ENCODE peak calls at places on chromosomes 4 and X, in ten cellular contexts. Z, H, N, L, R, A, M, W, B and V are unnamed samples.

GRCh38 chr4:118557298-118557851 is 127.8 kb upstream of the METTL14 start:
- DNase-seq in Z (peak), H (no peak), N (no peak), L (no peak), R (no peak), A (no peak), M (no peak), W (no peak), B (peak), V (peak)

GRCh38 chr4:165508372-165509120 is 129.7 kb downstream of the CPE start:
- DNase-seq in Z (no peak), H (no peak), N (no peak), L (no peak), R (no peak), A (no peak), M (no peak), W (no peak), B (no peak), V (no peak)

GRCh38 chrX:12269484-12269883 is 131.2 kb downstream of the FRMPD4 start:
- DNase-seq in Z (peak), H (no peak), N (no peak), L (no peak), R (no peak), A (no peak), M (no peak), W (no peak), B (no peak), V (peak)

GRCh38 chr4:186144596-186145569 is 40.4 kb downstream of the FAM149A start:
- DNase-seq in Z (peak), H (peak), N (peak), L (no peak), R (peak), A (peak), M (no peak), W (peak), B (peak), V (peak)

GRCh38 chr4:76811604-76812412 is 86.1 kb downstream of the SOWAHB start:
- DNase-seq in Z (peak), H (no peak), N (no peak), L (no peak), R (no peak), A (no peak), M (no peak), W (no peak), B (no peak), V (peak)

GRCh38 chr4:48910511-48910910 is 3.9 kb upstream of the OCIAD2 start:
- DNase-seq in Z (no peak), H (no peak), N (no peak), L (no peak), R (no peak), A (no peak), M (no peak), W (no peak), B (no peak), V (no peak)

GRCh38 chrX:53317365-53318069 is 36.1 kb upstream of the IQSEC2 start:
- DNase-seq in Z (peak), H (peak), N (no peak), L (no peak), R (peak), A (peak), M (peak), W (peak), B (no peak), V (peak)

GRCh38 chr4:76550966-76551780 is 116.1 kb downstream of the SHROOM3 start:
- DNase-seq in Z (no peak), H (no peak), N (no peak), L (no peak), R (no peak), A (no peak), M (no peak), W (no peak), B (peak), V (no peak)

GRCh38 chr4:177041356-177041755 is 248.6 kb upstream of the VEGFC start:
- DNase-seq in Z (peak), H (no peak), N (no peak), L (no peak), R (no peak), A (no peak), M (no peak), W (no peak), B (no peak), V (peak)

GRCh38 chrX:119784747-119785446 is 6.5 kb downstream of the RPL39 start:
- DNase-seq in Z (peak), H (peak), N (no peak), L (no peak), R (no peak), A (peak), M (peak), W (peak), B (no peak), V (peak)

GRCh38 chr4:7043521-7044414 is 596 bp downstream of the TADA2B start:
- DNase-seq in Z (no peak), H (peak), N (peak), L (no peak), R (no peak), A (peak), M (peak), W (peak), B (no peak), V (no peak)

GRCh38 chr4:66959207-66959606 is 586.1 kb downstream of the CENPC start:
- DNase-seq in Z (no peak), H (no peak), N (no peak), L (no peak), R (no peak), A (no peak), M (no peak), W (no peak), B (no peak), V (no peak)

GRCh38 chrX:56802428-56802827 is 73.4 kb downstream of the NBDY start:
- DNase-seq in Z (no peak), H (no peak), N (peak), L (no peak), R (no peak), A (no peak), M (no peak), W (no peak), B (no peak), V (no peak)

GRCh38 chr4:96103086-96103485 is 263.2 kb downstream of the PDHA2 start:
- DNase-seq in Z (no peak), H (no peak), N (no peak), L (no peak), R (no peak), A (no peak), M (no peak), W (no peak), B (no peak), V (no peak)

GRCh38 chr4:151325320-151326246 is at the start of gene SH3D19:
- DNase-seq in Z (peak), H (no peak), N (peak), L (peak), R (peak), A (no peak), M (no peak), W (peak), B (peak), V (peak)

GRCh38 chr4:76626686-76627465 is 191.8 kb downstream of the SHROOM3 start:
- DNase-seq in Z (no peak), H (no peak), N (no peak), L (no peak), R (no peak), A (no peak), M (no peak), W (peak), B (no peak), V (no peak)

GRCh38 chrX:153776611-153777045 is 4.2 kb upstream of the SRPK3 start:
- DNase-seq in Z (no peak), H (no peak), N (no peak), L (peak), R (no peak), A (no peak), M (no peak), W (no peak), B (no peak), V (no peak)

GRCh38 chrX:2627272-2627867 is 63.7 kb upstream of the CD99 start:
- DNase-seq in Z (peak), H (peak), N (no peak), L (no peak), R (no peak), A (no peak), M (peak), W (no peak), B (no peak), V (peak)

GRCh38 chr4:73275318-73275654 is 16.7 kb upstream of the ANKRD17 start:
- DNase-seq in Z (no peak), H (no peak), N (no peak), L (no peak), R (no peak), A (no peak), M (no peak), W (no peak), B (no peak), V (no peak)

GRCh38 chr4:145935253-145936141 is 3.1 kb downstream of the ZNF827 start:
- DNase-seq in Z (peak), H (no peak), N (no peak), L (no peak), R (no peak), A (no peak), M (peak), W (peak), B (peak), V (peak)

GRCh38 chr4:133484287-133484686 is 335.2 kb downstream of the PCDH10 start:
- DNase-seq in Z (no peak), H (no peak), N (no peak), L (no peak), R (no peak), A (no peak), M (no peak), W (no peak), B (no peak), V (no peak)

GRCh38 chr4:38976308-38976707 is 55.9 kb downstream of the TMEM156 start:
- DNase-seq in Z (no peak), H (no peak), N (no peak), L (no peak), R (no peak), A (no peak), M (no peak), W (no peak), B (no peak), V (no peak)

GRCh38 chr4:143625632-143626031 is 74.8 kb downstream of the FREM3 start:
- DNase-seq in Z (no peak), H (no peak), N (no peak), L (no peak), R (no peak), A (no peak), M (no peak), W (no peak), B (no peak), V (no peak)

GRCh38 chr4:35364321-35364870 is 879.9 kb downstream of the ARAP2 start:
- DNase-seq in Z (no peak), H (no peak), N (no peak), L (no peak), R (no peak), A (no peak), M (no peak), W (no peak), B (no peak), V (no peak)

GRCh38 chrX:38278682-38279081 is 48.6 kb downstream of the RPGR start:
- DNase-seq in Z (no peak), H (no peak), N (no peak), L (no peak), R (no peak), A (no peak), M (no peak), W (no peak), B (no peak), V (no peak)

GRCh38 chrX:111006119-111006518 is 89.9 kb upstream of the PAK3 start:
- DNase-seq in Z (no peak), H (no peak), N (no peak), L (no peak), R (no peak), A (no peak), M (no peak), W (no peak), B (no peak), V (no peak)

GRCh38 chrX:67780694-67781109 is 236.9 kb downstream of the AR start:
- DNase-seq in Z (peak), H (no peak), N (peak), L (no peak), R (peak), A (no peak), M (no peak), W (no peak), B (peak), V (peak)

GRCh38 chr4:61375316-61375715 is 175.2 kb downstream of the ADGRL3 start:
- DNase-seq in Z (no peak), H (no peak), N (no peak), L (no peak), R (no peak), A (no peak), M (no peak), W (no peak), B (no peak), V (peak)